ENCODE peak calls at places on chromosomes 7 and 10, in seven cellular contexts. U, K, R, C, O, M and Q are unnamed samples.

GRCh38 chr10:3955954-3956617 is 171.1 kb upstream of the KLF6 start:
- DNase-seq in U (no peak), K (no peak), R (no peak), C (no peak), O (no peak), M (no peak), Q (no peak)

GRCh38 chr7:77917500-77918262 is 119.1 kb downstream of the PHTF2 start:
- DNase-seq in U (no peak), K (no peak), R (no peak), C (no peak), O (no peak), M (no peak), Q (no peak)

GRCh38 chr7:29300649-29301048 is 106.1 kb downstream of the CHN2 start:
- DNase-seq in U (no peak), K (no peak), R (no peak), C (peak; percentile 16), O (peak; percentile 32), M (no peak), Q (no peak)

GRCh38 chr10:66837990-66838389 is 87.8 kb upstream of the LRRTM3 start:
- DNase-seq in U (no peak), K (no peak), R (no peak), C (peak; percentile 26), O (peak; percentile 13), M (no peak), Q (peak; percentile 3)

GRCh38 chr10:126057494-126057893 is 161.1 kb downstream of the FANK1 start:
- DNase-seq in U (no peak), K (no peak), R (no peak), C (no peak), O (no peak), M (no peak), Q (no peak)

GRCh38 chr7:101744588-101744987 is 72.8 kb upstream of the CUX1 start:
- DNase-seq in U (no peak), K (no peak), R (no peak), C (no peak), O (no peak), M (peak; percentile 21), Q (no peak)

GRCh38 chr10:101464518-101465085 is 110.6 kb downstream of the BTRC start:
- DNase-seq in U (no peak), K (no peak), R (no peak), C (no peak), O (no peak), M (no peak), Q (no peak)

GRCh38 chr10:61786728-61787127 is 114.8 kb upstream of the ARID5B start:
- DNase-seq in U (no peak), K (no peak), R (peak; percentile 24), C (peak; percentile 73), O (peak; percentile 90), M (peak; percentile 82), Q (peak; percentile 85)

GRCh38 chr7:151243045-151243349 is 5.5 kb downstream of the SMARCD3 start:
- DNase-seq in U (peak; percentile 54), K (no peak), R (no peak), C (no peak), O (no peak), M (no peak), Q (no peak)

GRCh38 chr7:105677395-105677701 is 96.1 kb upstream of the EFCAB10 start:
- DNase-seq in U (no peak), K (no peak), R (no peak), C (no peak), O (no peak), M (no peak), Q (no peak)

GRCh38 chr7:105675873-105676484 is 94.7 kb upstream of the EFCAB10 start:
- DNase-seq in U (no peak), K (no peak), R (no peak), C (no peak), O (no peak), M (peak; percentile 45), Q (no peak)

GRCh38 chr7:105680505-105681187 is 99.4 kb upstream of the EFCAB10 start:
- DNase-seq in U (peak; percentile 75), K (peak; percentile 43), R (peak; percentile 55), C (peak; percentile 29), O (no peak), M (no peak), Q (peak; percentile 54)

GRCh38 chr7:105678811-105679495 is 97.7 kb upstream of the EFCAB10 start:
- DNase-seq in U (peak; percentile 82), K (peak; percentile 81), R (peak; percentile 73), C (peak; percentile 83), O (peak; percentile 29), M (peak; percentile 58), Q (peak; percentile 80)

GRCh38 chr7:105677803-105678583 is 96.7 kb upstream of the EFCAB10 start:
- DNase-seq in U (no peak), K (peak; percentile 37), R (no peak), C (no peak), O (no peak), M (peak; percentile 82), Q (no peak)
- H3K4me3 ChIP-seq in U (peak overlapping the region; percentile 46), K (peak overlapping the region; percentile 39), R (peak overlapping the region; percentile 30), C (no peak overlapping the region), O (no peak overlapping the region), M (peak overlapping the region; percentile 56), Q (no peak overlapping the region)

GRCh38 chr7:82164813-82165212 is 278.8 kb downstream of the CACNA2D1 start:
- DNase-seq in U (no peak), K (peak; percentile 35), R (no peak), C (peak; percentile 82), O (peak; percentile 84), M (no peak), Q (peak; percentile 86)
- TF ChIP-seq CTCF in U (no peak), K (peak; percentile 20), R (no peak), C (peak; percentile 56), O (peak; percentile 60), M (no peak), Q (peak; percentile 52)

DNA sequence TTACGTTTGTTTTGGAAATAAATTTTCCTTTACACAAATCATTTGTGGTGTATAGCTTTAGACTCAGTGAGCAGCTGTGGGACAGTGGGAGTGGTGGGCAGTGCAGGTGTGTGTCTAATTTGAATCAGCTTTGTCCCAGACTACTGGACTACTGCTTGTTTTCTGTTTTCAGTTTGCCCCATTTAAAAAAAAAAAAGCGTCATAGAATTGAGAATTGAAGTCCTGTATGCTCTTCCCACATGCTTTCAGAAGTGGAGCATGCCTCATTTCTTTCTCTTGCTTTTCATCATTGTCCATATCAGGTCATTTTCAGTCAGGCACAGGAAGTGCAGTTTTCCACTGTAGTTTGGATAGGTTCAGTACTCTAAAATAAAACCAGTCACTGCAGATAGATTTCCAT is 66.1 kb downstream of the SHH start:
- DNase-seq in U (no peak), K (no peak), R (no peak), C (no peak), O (no peak), M (peak; percentile 68), Q (no peak)
- H3K4me3 ChIP-seq in U (no peak overlapping the region), K (no peak overlapping the region), R (no peak overlapping the region), C (no peak overlapping the region), O (no peak overlapping the region), M (peak overlapping the region; percentile 16), Q (no peak overlapping the region)

DNA sequence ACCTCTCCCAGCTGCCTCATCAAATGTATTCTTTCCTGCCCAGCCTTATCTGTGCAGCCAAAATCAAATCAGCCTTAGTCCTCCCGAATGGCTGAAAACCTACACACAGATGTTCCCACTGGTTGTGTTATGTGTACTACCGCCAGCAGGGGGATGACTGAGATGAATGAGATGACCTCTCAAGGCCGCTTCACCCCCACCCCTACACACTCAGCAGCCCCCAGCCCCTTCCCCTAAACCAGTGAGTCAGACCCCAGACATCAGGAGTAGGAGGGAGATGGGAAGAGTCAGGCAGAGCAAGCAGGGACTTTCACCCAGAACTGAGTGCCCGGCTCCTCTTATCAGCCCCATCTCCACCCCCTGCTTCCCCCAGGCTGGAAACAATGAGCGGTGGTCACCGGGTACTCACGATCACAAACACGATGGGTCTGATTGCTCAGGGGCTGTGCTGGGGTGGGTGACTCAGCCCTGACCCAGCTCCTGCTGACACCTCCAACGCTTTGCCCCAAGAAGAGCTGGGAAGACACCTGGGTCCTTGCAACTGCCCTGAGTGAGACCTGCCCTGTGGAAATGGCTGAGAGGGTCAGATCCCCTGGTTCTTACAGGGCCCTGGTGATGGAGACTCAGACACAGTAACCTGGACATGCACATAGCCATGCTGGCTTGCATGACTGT is 6.6 kb upstream of the C10orf105 start:
- DNase-seq in U (no peak), K (no peak), R (no peak), C (peak; percentile 44), O (peak; percentile 62), M (peak; percentile 59), Q (peak; percentile 36)
- TF ChIP-seq CTCF in U (peak; percentile 38), K (no peak), R (no peak), C (peak; percentile 50), O (peak; percentile 62), M (peak; percentile 50), Q (peak; percentile 49)